ENCODE peak calls at places on chromosomes 4 and X, in nine cellular contexts. A is AG04450; Z is breast epithelium; G is DMS153; E is stimulated activated CD8-positive, alpha-beta memory T cell treated with anti-CD3 and anti-CD28 coated beads, Interleukin-7, amount 100 ng/mL, for 1 hour; K is NCI-H1105; F is Kasumi-1; S is AG08396; D is NCI-H2029. V is an unnamed sample.

GRCh38 chr4:1195894-1196401 is 23.6 kb upstream of the SPON2 start:
- DNase-seq in F (no peak), Z (no peak), G (no peak), E (no peak), S (no peak), A (no peak), K (no peak), D (no peak), V (no peak)

GRCh38 chrX:150941580-150941979 is 41.6 kb upstream of the HMGB3 start:
- DNase-seq in K (no peak), Z (no peak), F (no peak), D (no peak), S (no peak), A (no peak), G (no peak), E (no peak), V (no peak)

GRCh38 chr4:1416948-1417260 is 10.7 kb upstream of the NKX1-1 start:
- DNase-seq in K (no peak), F (no peak), E (no peak), A (no peak), S (no peak), Z (peak), D (no peak), G (no peak), V (no peak)

GRCh38 chrX:15973299-15973698 is 118.7 kb upstream of the AP1S2 start:
- DNase-seq in K (no peak), A (no peak), S (peak), Z (no peak), F (peak), G (no peak), E (no peak), D (no peak), V (peak)

GRCh38 chr4:125703443-125703842 is 388.7 kb downstream of the FAT4 start:
- DNase-seq in Z (no peak), E (no peak), A (no peak), S (no peak), D (no peak), K (no peak), G (no peak), F (no peak), V (no peak)

GRCh38 chr4:138035781-138036258 is 206.3 kb downstream of the SLC7A11 start:
- DNase-seq in Z (no peak), S (peak), G (peak), E (no peak), A (no peak), F (peak), K (peak), D (peak), V (peak)

GRCh38 chrX:69060631-69061408 is 104.4 kb downstream of the PJA1 start:
- DNase-seq in F (no peak), E (no peak), G (no peak), D (no peak), A (no peak), S (no peak), Z (no peak), K (no peak), V (no peak)

GRCh38 chrX:2829066-2829430 is 318 bp downstream of the GYG2 start:
- DNase-seq in D (no peak), Z (no peak), K (no peak), F (no peak), E (no peak), G (no peak), A (no peak), S (peak), V (no peak)

GRCh38 chrX:143027262-143027661 is 1.5 kb downstream of the SPANXN4 start:
- DNase-seq in D (no peak), Z (no peak), S (no peak), E (no peak), F (no peak), A (no peak), G (no peak), K (no peak), V (no peak)

GRCh38 chrX:133723930-133724329 is 261.5 kb downstream of the GPC3 start:
- DNase-seq in K (no peak), S (no peak), G (no peak), E (no peak), D (no peak), Z (no peak), A (no peak), F (no peak), V (no peak)

GRCh38 chr4:108360857-108361820 is 192.4 kb upstream of the LEF1 start:
- DNase-seq in E (no peak), A (peak), D (no peak), K (no peak), F (no peak), Z (no peak), S (peak), G (no peak), V (no peak)

GRCh38 chrX:124328765-124329164 is 3.7 kb upstream of the TEX13D start:
- DNase-seq in Z (no peak), A (no peak), F (no peak), D (no peak), K (no peak), E (no peak), S (no peak), G (peak), V (no peak)

GRCh38 chr4:158809611-158810486 is 41.0 kb downstream of the FNIP2 start:
- DNase-seq in Z (no peak), A (no peak), D (peak), S (peak), G (peak), K (no peak), F (peak), E (no peak), V (peak)

GRCh38 chrX:64204701-64205440 is 637 bp downstream of the AMER1 start:
- DNase-seq in S (peak), K (peak), D (no peak), A (no peak), Z (no peak), F (peak), G (no peak), E (no peak), V (peak)

GRCh38 chr4:48268956-48269860 is at the start of gene TEC:
- DNase-seq in Z (no peak), S (peak), E (peak), K (no peak), F (peak), G (no peak), A (no peak), D (peak), V (peak)

V was measured in RPMI8226.